ENCODE peak calls at places on chromosome 13, in seven cellular contexts. F is H9, X is kidney glomerular epithelial cell, G is AG10803, W is left cardiac atrium, K is nucleus accumbens, Q is cardiac fibroblast. H is an unnamed sample.
A peak's percentile ranks its signal among the peaks of the same experiment; 100 is the strongest.

GRCh38 chr13:80235559-80236296 is 105.2 kb downstream of the SPRY2 start:
- DNase-seq in F (no peak), W (no peak), K (no peak), Q (peak; percentile 65), G (peak; percentile 9), X (peak; percentile 53), H (no peak)

GRCh38 chr13:97125810-97126738 is 96.1 kb upstream of the MBNL2 start:
- DNase-seq in G (peak; percentile 71), F (no peak), X (no peak), W (peak; percentile 33), K (no peak), Q (peak; percentile 56), H (no peak)

GRCh38 chr13:44017756-44018309 is 138.1 kb downstream of the LACC1 start:
- DNase-seq in W (no peak), K (no peak), G (no peak), X (no peak), Q (no peak), F (no peak), H (no peak)

GRCh38 chr13:39602614-39603366 is at the start of gene LHFPL6:
- DNase-seq in Q (peak; percentile 81), W (peak; percentile 91), X (peak; percentile 66), G (peak; percentile 77), K (no peak), F (peak; percentile 72), H (peak; percentile 79)

GRCh38 chr13:71874490-71874889 is 7.5 kb upstream of the DACH1 start:
- DNase-seq in K (no peak), F (no peak), G (no peak), W (no peak), X (no peak), Q (no peak), H (no peak)

GRCh38 chr13:110114351-110114750 is 192.6 kb downstream of the COL4A1 start:
- DNase-seq in G (peak; percentile 50), F (no peak), W (no peak), K (no peak), X (no peak), Q (peak; percentile 36), H (no peak)

GRCh38 chr13:27797228-27797624 is 4.9 kb downstream of the GSX1 start:
- DNase-seq in Q (peak; percentile 22), W (no peak), G (peak; percentile 3), F (peak; percentile 80), X (no peak), K (no peak), H (peak; percentile 78)

GRCh38 chr13:20188649-20189553 is 3.8 kb downstream of the GJB2 start:
- DNase-seq in X (no peak), G (no peak), F (peak; percentile 67), K (no peak), Q (no peak), W (no peak), H (peak; percentile 56)

GRCh38 chr13:108828053-108828806 is 198.8 kb downstream of the MYO16 start:
- DNase-seq in G (no peak), X (no peak), F (no peak), K (no peak), W (no peak), Q (no peak), H (no peak)

GRCh38 chr13:59680429-59681024 is 483.2 kb downstream of the DIAPH3 start:
- DNase-seq in G (peak; percentile 31), X (no peak), Q (peak; percentile 55), W (no peak), K (no peak), F (no peak), H (no peak)

GRCh38 chr13:81929988-81930387 is 1589.1 kb upstream of the SPRY2 start:
- DNase-seq in K (no peak), F (peak; percentile 25), X (peak; percentile 50), G (no peak), W (no peak), Q (peak; percentile 5), H (no peak)

GRCh38 chr13:98842858-98843481 is 90.5 kb upstream of the SLC15A1 start:
- DNase-seq in W (peak; percentile 52), G (peak; percentile 82), F (peak; percentile 82), Q (peak; percentile 86), K (no peak), X (peak; percentile 59), H (peak; percentile 84)

GRCh38 chr13:50187352-50188029 is 172.2 kb downstream of the KCNRG start:
- DNase-seq in K (no peak), F (no peak), X (no peak), Q (no peak), G (peak; percentile 22), W (no peak), H (no peak)

GRCh38 chr13:79904581-79904980 is 423.6 kb downstream of the NDFIP2 start:
- DNase-seq in K (no peak), F (no peak), G (no peak), W (no peak), Q (no peak), X (peak; percentile 60), H (no peak)

H was measured in WTC11.